ENCODE peak calls at places on chromosomes 13 and 19, in nine cellular contexts. V, F, P, O, J, Z, U, Q and Y are unnamed samples.

GRCh38 chr13:81683526-81683925 is 1342.6 kb upstream of the SPRY2 start:
- DNase-seq in V (no peak), F (no peak), P (no peak), O (no peak), J (no peak), Z (no peak), U (no peak), Q (no peak), Y (no peak)

GRCh38 chr13:112626761-112627160 is 38.8 kb upstream of the TUBGCP3 start:
- DNase-seq in V (no peak), F (no peak), P (no peak), O (no peak), J (no peak), Z (no peak), U (no peak), Q (no peak), Y (no peak)

GRCh38 chr13:20812890-20813289 is 39.1 kb upstream of the EEF1AKMT1 start:
- DNase-seq in V (no peak), F (no peak), P (no peak), O (no peak), J (no peak), Z (no peak), U (no peak), Q (no peak), Y (no peak)

GRCh38 chr13:98026457-98026857 is 73.0 kb downstream of the IPO5 start:
- DNase-seq in V (no peak), F (no peak), P (no peak), O (peak; percentile 26), J (no peak), Z (no peak), U (no peak), Q (peak; percentile 21), Y (no peak)

GRCh38 chr13:107817652-107818287 is 397.6 kb downstream of the LIG4 start:
- DNase-seq in V (no peak), F (no peak), P (no peak), O (no peak), J (no peak), Z (no peak), U (no peak), Q (no peak), Y (no peak)

GRCh38 chr19:41882568-41883462 is at the start of gene ARHGEF1:
- DNase-seq in V (peak; percentile 83), F (peak; percentile 75), P (no peak), O (no peak), J (no peak), Z (peak; percentile 77), U (peak; percentile 53), Q (no peak), Y (peak; percentile 76)

GRCh38 chr19:11321206-11322126 is 18.0 kb downstream of the RAB3D start:
- DNase-seq in V (no peak), F (no peak), P (no peak), O (no peak), J (no peak), Z (peak; percentile 14), U (no peak), Q (no peak), Y (no peak)

GRCh38 chr19:47497073-47497766 is 13.2 kb upstream of the KPTN start:
- DNase-seq in V (no peak), F (no peak), P (no peak), O (no peak), J (peak; percentile 45), Z (no peak), U (no peak), Q (no peak), Y (no peak)

GRCh38 chr19:39372047-39372802 is 18.7 kb downstream of the PAF1 start:
- DNase-seq in V (peak; percentile 56), F (peak; percentile 57), P (peak; percentile 23), O (no peak), J (peak; percentile 60), Z (no peak), U (no peak), Q (peak; percentile 93), Y (no peak)